ENCODE peak calls at places on chromosomes 3 and 15, in five cellular contexts. P is hepatocyte, R is IMR-90, C is PC-3, H is fibroblast of lung. S is an unnamed sample.

GRCh38 chr3:37183375-37183831 is 9.0 kb upstream of the LRRFIP2 start:
- DNase-seq in P (no peak), R (peak), C (peak), H (peak), S (peak)

GRCh38 chr3:58630081-58630709 is 36.4 kb downstream of the FAM3D start:
- DNase-seq in P (peak), R (peak), C (peak), H (peak), S (peak)

GRCh38 chr3:118936811-118937210 is 97.8 kb downstream of the IGSF11 start:
- DNase-seq in P (no peak), R (no peak), C (no peak), H (no peak), S (no peak)

GRCh38 chr3:151567477-151567876 is 106.6 kb upstream of the IGSF10 start:
- DNase-seq in P (no peak), R (no peak), C (no peak), H (no peak), S (no peak)

GRCh38 chr3:132509096-132509495 is 88.0 kb upstream of the ACKR4 start:
- DNase-seq in P (no peak), R (peak), C (no peak), H (peak), S (no peak)

GRCh38 chr3:187903697-187904096 is 158.4 kb upstream of the BCL6 start:
- DNase-seq in P (no peak), R (no peak), C (no peak), H (no peak), S (no peak)

GRCh38 chr3:173945801-173946200 is 548.3 kb downstream of the NLGN1 start:
- DNase-seq in P (no peak), R (no peak), C (no peak), H (no peak), S (no peak)

GRCh38 chr3:114093596-114093995 is 37.1 kb downstream of the QTRT2 start:
- DNase-seq in P (peak), R (peak), C (peak), H (peak), S (peak)

GRCh38 chr3:123365450-123366143 is 83.3 kb downstream of the ADCY5 start:
- DNase-seq in P (peak), R (peak), C (peak), H (no peak), S (no peak)

GRCh38 chr3:194064380-194065118 is 71.4 kb upstream of the HES1 start:
- DNase-seq in P (no peak), R (no peak), C (no peak), H (no peak), S (no peak)

GRCh38 chr3:187678869-187679268 is 8.7 kb upstream of the SST start:
- DNase-seq in P (peak), R (peak), C (peak), H (peak), S (peak)

GRCh38 chr3:135736740-135737139 is 228.8 kb upstream of the PPP2R3A start:
- DNase-seq in P (no peak), R (peak), C (peak), H (peak), S (no peak)

GRCh38 chr3:63343674-63344073 is 65.6 kb downstream of the SYNPR start:
- DNase-seq in P (peak), R (peak), C (peak), H (peak), S (peak)

GRCh38 chr15:89898628-89899302 is 5.0 kb upstream of the AP3S2 start:
- DNase-seq in P (peak), R (peak), C (peak), H (peak), S (peak)

GRCh38 chr15:63043391-63044076 is 987 bp downstream of the TPM1 start:
- DNase-seq in P (peak), R (no peak), C (no peak), H (no peak), S (no peak)

GRCh38 chr3:13574083-13574797 is 25.3 kb downstream of the FBLN2 start:
- DNase-seq in P (peak), R (no peak), C (no peak), H (no peak), S (no peak)

GRCh38 chr3:138381950-138382715 is 33.8 kb downstream of the MRAS start:
- DNase-seq in P (peak), R (peak), C (no peak), H (peak), S (peak)

GRCh38 chr3:158808697-158809096 is 6.8 kb downstream of the MFSD1 start:
- DNase-seq in P (no peak), R (peak), C (peak), H (peak), S (peak)

GRCh38 chr15:92645051-92645631 is 10.4 kb downstream of the FAM174B start:
- DNase-seq in P (no peak), R (no peak), C (peak), H (peak), S (peak)

GRCh38 chr3:57006949-57007419 is 53.5 kb upstream of the SPATA12 start:
- DNase-seq in P (peak), R (peak), C (peak), H (peak), S (peak)

GRCh38 chr3:13110678-13111116 is 37.5 kb upstream of the IQSEC1 start:
- DNase-seq in P (peak), R (no peak), C (peak), H (no peak), S (no peak)

GRCh38 chr15:25770618-25771369 is 92.3 kb downstream of the ATP10A start:
- DNase-seq in P (no peak), R (no peak), C (no peak), H (no peak), S (no peak)

GRCh38 chr3:153783804-153784203 is 337.4 kb upstream of the ARHGEF26 start:
- DNase-seq in P (no peak), R (no peak), C (no peak), H (no peak), S (no peak)

GRCh38 chr3:185210621-185211157 is 43.2 kb downstream of the EHHADH start:
- DNase-seq in P (no peak), R (no peak), C (no peak), H (no peak), S (no peak)

GRCh38 chr3:172201990-172202318 is 162.6 kb downstream of the FNDC3B start:
- DNase-seq in P (peak), R (peak), C (no peak), H (peak), S (peak)

GRCh38 chr3:148211725-148212124 is 486.0 kb upstream of the AGTR1 start:
- DNase-seq in P (peak), R (peak), C (peak), H (peak), S (peak)

GRCh38 chr3:134630506-134630905 is 20.3 kb downstream of the KY start:
- DNase-seq in P (no peak), R (peak), C (peak), H (no peak), S (no peak)

GRCh38 chr3:129502641-129503386 is 25.6 kb upstream of the RHO start:
- DNase-seq in P (no peak), R (no peak), C (no peak), H (no peak), S (no peak)

GRCh38 chr3:117252208-117252607 is 542.6 kb downstream of the TUSC7 start:
- DNase-seq in P (peak), R (peak), C (peak), H (peak), S (peak)

GRCh38 chr15:88604381-88604951 is 16.7 kb upstream of the AEN start:
- DNase-seq in P (no peak), R (no peak), C (no peak), H (no peak), S (no peak)

GRCh38 chr3:58667704-58668103 is 1.1 kb upstream of the FAM3D start:
- DNase-seq in P (no peak), R (no peak), C (no peak), H (no peak), S (no peak)

GRCh38 chr3:74614133-74614967 is at the start of gene CNTN3:
- DNase-seq in P (peak), R (peak), C (no peak), H (peak), S (peak)

DNA sequence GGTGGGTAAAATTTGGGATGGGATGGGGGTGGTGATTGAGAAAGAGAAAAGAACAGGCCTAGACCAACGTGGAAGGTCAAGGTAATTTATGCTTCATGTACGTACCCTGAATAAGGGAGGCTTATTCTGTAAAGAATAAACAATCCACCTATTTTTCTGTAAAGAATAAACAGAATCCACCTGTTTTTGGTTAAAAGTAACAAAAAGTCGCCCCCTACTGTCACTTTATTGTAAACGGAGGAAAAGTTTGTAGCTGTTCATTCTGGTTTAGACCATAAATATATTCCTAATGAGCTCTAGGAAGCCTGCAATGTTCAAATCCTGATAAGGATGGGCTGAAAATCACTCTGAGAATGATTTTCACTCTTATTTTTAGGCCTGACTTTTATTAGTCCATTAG is 23.5 kb upstream of the SQOR start:
- DNase-seq in P (peak), R (no peak), C (peak), H (no peak), S (no peak)
- TF ChIP-seq CTCF in P (peak), R (peak), C (peak), H (peak), S (peak)

GRCh38 chr3:28224430-28224829 is 17.0 kb upstream of the CMC1 start:
- DNase-seq in P (no peak), R (no peak), C (no peak), H (no peak), S (no peak)
- H3K4me2 ChIP-seq in P (no peak), R (no peak), C (no peak), H (no peak), S (no peak)

GRCh38 chr15:100910119-100910518 is 9.0 kb upstream of the LRRK1 start:
- DNase-seq in P (no peak), R (no peak), C (peak), H (no peak), S (no peak)
- TF ChIP-seq CTCF in P (peak), R (no peak), C (peak), H (peak), S (peak)

GRCh38 chr15:67063689-67064606 is 1.5 kb upstream of the SMAD3 start:
- DNase-seq in P (peak), R (peak), C (no peak), H (peak), S (peak)
- H3K4me2 ChIP-seq in P (peak), R (no peak), C (peak), H (peak), S (peak)

GRCh38 chr3:175144368-175144767 is 285.2 kb downstream of the NAALADL2 start:
- DNase-seq in P (no peak), R (no peak), C (no peak), H (no peak), S (no peak)

GRCh38 chr3:175149675-175150074 is 290.5 kb downstream of the NAALADL2 start:
- DNase-seq in P (peak), R (peak), C (peak), H (peak), S (peak)

GRCh38 chr3:175150812-175151411 is 291.8 kb downstream of the NAALADL2 start:
- DNase-seq in P (no peak), R (peak), C (peak), H (peak), S (peak)

DNA sequence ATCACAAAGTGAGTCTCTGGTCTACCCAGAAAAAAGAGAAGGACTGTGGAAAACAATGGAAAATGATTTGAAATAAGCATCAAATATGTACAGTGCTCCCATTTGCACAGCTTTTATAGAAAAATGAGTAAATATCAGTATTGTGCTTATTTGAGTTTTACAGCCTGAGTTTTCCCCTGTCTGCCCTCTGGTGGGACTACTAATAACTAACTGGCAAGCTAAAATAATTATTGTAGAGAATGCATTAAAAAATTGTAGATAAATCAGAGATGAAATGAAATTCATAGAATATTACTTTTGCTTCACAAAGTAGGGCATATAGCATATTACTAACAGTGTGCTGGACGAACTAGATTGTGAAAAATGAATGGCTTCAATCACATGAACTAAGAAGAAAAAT is 287.1 kb downstream of the NAALADL2 start:
- DNase-seq in P (peak), R (peak), C (peak), H (peak), S (no peak)
- TF ChIP-seq CTCF in P (peak), R (peak), C (peak), H (peak), S (peak)

GRCh38 chr3:71563827-71564226 is 19.7 kb downstream of the FOXP1 start:
- DNase-seq in P (no peak), R (no peak), C (no peak), H (no peak), S (no peak)

GRCh38 chr3:71564361-71564760 is 19.2 kb downstream of the FOXP1 start:
- DNase-seq in P (no peak), R (no peak), C (no peak), H (peak), S (peak)

GRCh38 chr3:71565326-71565725 is 18.2 kb downstream of the FOXP1 start:
- DNase-seq in P (no peak), R (no peak), C (no peak), H (no peak), S (no peak)

GRCh38 chr3:71566776-71567175 is 16.8 kb downstream of the FOXP1 start:
- DNase-seq in P (no peak), R (no peak), C (no peak), H (no peak), S (no peak)

DNA sequence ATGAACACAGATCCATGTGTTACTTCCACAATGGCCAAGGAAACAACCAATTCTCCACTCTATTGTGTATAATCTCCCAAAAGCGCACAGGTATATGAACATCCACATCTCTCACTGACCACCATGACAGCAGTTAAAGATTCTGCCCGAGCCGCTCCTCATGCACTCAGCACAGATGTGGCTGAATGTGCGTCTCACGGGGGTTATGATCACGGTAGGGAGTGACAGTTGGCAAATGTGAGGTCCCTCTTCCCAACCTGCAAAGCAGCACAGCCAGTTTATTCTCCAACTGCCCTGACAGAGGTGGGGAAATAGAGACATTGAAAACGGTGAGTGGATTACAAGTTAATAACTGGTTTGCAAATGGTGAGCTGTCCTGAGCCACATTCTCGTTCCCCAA is 17.6 kb downstream of the FOXP1 start:
- DNase-seq in P (no peak), R (no peak), C (no peak), H (no peak), S (no peak)
- H3K4me2 ChIP-seq in P (no peak), R (no peak), C (no peak), H (no peak), S (no peak)